ENCODE peak calls at places on chromosomes 13 and 19, in five cellular contexts. R is ACHN, E is left cardiac atrium, K is EH, S is HTR-8/SVneo. G is an unnamed sample.
A peak's percentile ranks its signal among the peaks of the same experiment; 100 is the strongest.

GRCh38 chr13:111626371-111627305 is 306.2 kb downstream of the TEX29 start:
- DNase-seq in E (peak; percentile 36), R (no peak), K (no peak), S (no peak), G (no peak)

GRCh38 chr13:57996717-57997116 is 365.2 kb downstream of the PCDH17 start:
- DNase-seq in E (no peak), R (no peak), S (peak; percentile 0), K (no peak), G (no peak)

GRCh38 chr19:49758292-49758691 is 4.8 kb downstream of the TSKS start:
- DNase-seq in E (no peak), K (peak; percentile 94), R (no peak), S (peak; percentile 68), G (no peak)

GRCh38 chr13:30580852-30581502 is 36.7 kb upstream of the USPL1 start:
- DNase-seq in K (no peak), E (no peak), R (peak; percentile 49), S (no peak), G (no peak)

GRCh38 chr19:11382898-11383705 is 1.0 kb downstream of the EPOR start:
- DNase-seq in S (peak; percentile 53), R (peak; percentile 39), E (peak; percentile 64), K (peak; percentile 28), G (peak; percentile 86)

GRCh38 chr13:107808388-107808787 is 406.9 kb downstream of the LIG4 start:
- DNase-seq in R (no peak), K (no peak), E (no peak), S (no peak), G (no peak)

GRCh38 chr13:75687145-75687763 is 51.1 kb downstream of the LMO7 start:
- DNase-seq in K (peak; percentile 62), S (peak; percentile 9), R (peak; percentile 44), E (no peak), G (no peak)

GRCh38 chr19:45591004-45591637 is 6.5 kb upstream of the OPA3 start:
- DNase-seq in K (peak; percentile 62), S (no peak), R (peak; percentile 14), E (peak; percentile 39), G (no peak)

GRCh38 chr13:105070452-105070851 is 1465.0 kb downstream of the EFNB2 start:
- DNase-seq in K (no peak), R (no peak), S (no peak), E (no peak), G (no peak)

GRCh38 chr19:51422053-51422448 is 4.6 kb upstream of the SIGLEC10 start:
- DNase-seq in S (peak; percentile 81), E (peak; percentile 86), K (peak; percentile 63), R (peak; percentile 77), G (peak; percentile 92)

GRCh38 chr19:13842294-13843103 is 34.4 kb upstream of the NANOS3 start:
- DNase-seq in R (peak; percentile 77), S (no peak), E (peak; percentile 91), K (peak; percentile 85), G (peak; percentile 92)

GRCh38 chr19:37505958-37506386 is 767 bp upstream of the ZNF793 start:
- DNase-seq in E (no peak), R (no peak), K (no peak), S (no peak), G (no peak)

G was measured in aorta.